ENCODE peak calls at places on chromosomes 1 and 21, in five cellular contexts. One of them, this sample, is unnamed.

GRCh38 chr21:46369520-46370235 is 45.7 kb downstream of the PCNT start:
- DNase-seq in tibial nerve: no peak
- DNase-seq in upper lobe of right lung: no peak
- DNase-seq in A549: no peak
- DNase-seq in PC-3: no peak
- DNase-seq in this sample: no peak

GRCh38 chr1:69787151-69787550 is 219.4 kb downstream of the LRRC7 start:
- DNase-seq in tibial nerve: no peak
- DNase-seq in upper lobe of right lung: no peak
- DNase-seq in PC-3: no peak
- DNase-seq in A549: no peak
- DNase-seq in this sample: no peak

GRCh38 chr1:168365719-168366474 is 85.2 kb downstream of the TBX19 start:
- DNase-seq in A549: peak; percentile 46
- DNase-seq in PC-3: peak; percentile 30
- DNase-seq in tibial nerve: no peak
- DNase-seq in upper lobe of right lung: no peak
- DNase-seq in this sample: no peak

GRCh38 chr1:230109871-230110667 is 43.0 kb downstream of the GALNT2 start:
- DNase-seq in upper lobe of right lung: no peak
- DNase-seq in tibial nerve: no peak
- DNase-seq in PC-3: no peak
- DNase-seq in A549: no peak
- DNase-seq in this sample: no peak

GRCh38 chr1:101509370-101509769 is 272.6 kb downstream of the S1PR1 start:
- DNase-seq in upper lobe of right lung: no peak
- DNase-seq in PC-3: no peak
- DNase-seq in A549: no peak
- DNase-seq in tibial nerve: no peak
- DNase-seq in this sample: no peak

GRCh38 chr1:161133220-161133740 is 813 bp upstream of the DEDD start:
- DNase-seq in A549: no peak
- DNase-seq in PC-3: peak; percentile 23
- DNase-seq in upper lobe of right lung: no peak
- DNase-seq in tibial nerve: no peak
- DNase-seq in this sample: no peak

GRCh38 chr1:110672753-110673108 is 2.0 kb downstream of the KCNA3 start:
- DNase-seq in upper lobe of right lung: no peak
- DNase-seq in tibial nerve: no peak
- DNase-seq in A549: no peak
- DNase-seq in PC-3: no peak
- DNase-seq in this sample: no peak

GRCh38 chr1:154478013-154478412 is 24.0 kb upstream of the TDRD10 start:
- DNase-seq in tibial nerve: no peak
- DNase-seq in upper lobe of right lung: no peak
- DNase-seq in PC-3: no peak
- DNase-seq in A549: no peak
- DNase-seq in this sample: no peak

GRCh38 chr1:172637522-172637921 is 21.4 kb upstream of the FASLG start:
- DNase-seq in tibial nerve: no peak
- DNase-seq in PC-3: peak; percentile 99
- DNase-seq in A549: no peak
- DNase-seq in upper lobe of right lung: no peak
- DNase-seq in this sample: no peak

GRCh38 chr1:116775116-116775752 is 21.0 kb downstream of the CD2 start:
- DNase-seq in A549: no peak
- DNase-seq in tibial nerve: no peak
- DNase-seq in PC-3: no peak
- DNase-seq in upper lobe of right lung: no peak
- DNase-seq in this sample: no peak

GRCh38 chr1:167533851-167534300 is 15.5 kb upstream of the CD247 start:
- DNase-seq in upper lobe of right lung: peak; percentile 76
- DNase-seq in A549: peak; percentile 68
- DNase-seq in PC-3: peak; percentile 90
- DNase-seq in tibial nerve: peak; percentile 76
- DNase-seq in this sample: peak; percentile 65

DNA sequence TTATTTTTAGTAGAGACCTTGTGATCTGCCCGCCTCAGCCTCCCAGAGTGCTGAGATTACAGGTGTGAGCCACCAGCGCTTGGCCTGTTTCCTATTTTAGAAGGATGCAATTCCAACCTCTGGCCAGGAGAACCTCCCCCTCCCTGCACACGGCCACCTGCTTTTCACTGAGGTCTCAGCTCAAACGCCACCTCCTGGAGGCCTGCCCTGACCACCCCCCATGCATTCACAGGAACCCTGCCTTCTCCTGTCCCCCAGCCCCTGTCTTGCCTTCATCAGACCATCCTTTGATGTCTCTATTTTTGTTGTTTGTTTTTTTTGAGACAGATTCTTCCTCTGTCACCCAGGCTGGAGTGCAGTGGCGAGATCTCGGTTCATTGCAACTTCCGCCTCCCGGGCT is 2.3 kb downstream of the SRM start:
- DNase-seq in PC-3: no peak
- DNase-seq in upper lobe of right lung: no peak
- DNase-seq in A549: no peak
- DNase-seq in tibial nerve: no peak
- DNase-seq in this sample: peak; percentile 43
- TF ChIP-seq CTCF in PC-3: no peak
- TF ChIP-seq CTCF in upper lobe of right lung: no peak
- TF ChIP-seq CTCF in A549: no peak
- TF ChIP-seq CTCF in tibial nerve: no peak
- TF ChIP-seq CTCF in this sample: no peak

DNA sequence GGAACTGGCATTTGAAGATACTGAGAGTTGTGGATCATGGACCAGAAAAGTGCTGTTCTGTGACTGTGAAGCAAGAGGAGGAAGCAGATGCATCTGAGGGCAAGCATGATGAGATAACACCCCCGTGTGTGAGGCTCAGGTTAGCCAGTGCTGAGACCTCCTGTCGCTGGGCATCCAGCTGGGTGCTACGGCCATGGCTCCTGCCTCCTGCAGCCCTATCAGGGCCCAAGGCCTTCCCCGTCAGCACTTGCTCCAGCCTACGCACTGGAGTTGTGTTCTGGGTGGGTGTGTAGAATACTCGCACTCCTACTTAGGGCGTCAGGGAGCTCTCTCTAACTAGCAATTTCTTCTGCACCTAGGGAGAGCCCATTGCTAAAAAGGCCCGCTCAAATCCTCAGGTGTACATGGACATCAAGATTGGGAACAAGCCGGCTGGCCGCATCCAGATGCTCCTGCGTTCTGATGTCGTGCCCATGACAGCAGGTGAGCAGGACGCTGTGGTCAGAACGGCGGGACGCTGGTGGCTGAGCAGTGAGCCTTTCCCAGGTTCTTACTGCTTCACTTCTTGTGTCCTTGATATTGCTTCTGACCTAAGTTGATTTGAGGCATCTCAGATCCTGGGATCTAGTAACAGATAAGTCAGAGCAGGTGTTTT is 6.5 kb downstream of the PPIE start:
- DNase-seq in tibial nerve: no peak
- DNase-seq in PC-3: no peak
- DNase-seq in A549: no peak
- DNase-seq in upper lobe of right lung: no peak
- DNase-seq in this sample: no peak
- H3K4me1 ChIP-seq in tibial nerve: no peaks in the 10 kb centered on the region
- H3K4me1 ChIP-seq in PC-3: peaks cover 3% of the 10 kb centered on the region
- H3K4me1 ChIP-seq in A549: peaks cover 4% of the 10 kb centered on the region
- H3K4me1 ChIP-seq in upper lobe of right lung: no peaks in the 10 kb centered on the region
- H3K4me1 ChIP-seq in this sample: peaks cover 2% of the 10 kb centered on the region

DNA sequence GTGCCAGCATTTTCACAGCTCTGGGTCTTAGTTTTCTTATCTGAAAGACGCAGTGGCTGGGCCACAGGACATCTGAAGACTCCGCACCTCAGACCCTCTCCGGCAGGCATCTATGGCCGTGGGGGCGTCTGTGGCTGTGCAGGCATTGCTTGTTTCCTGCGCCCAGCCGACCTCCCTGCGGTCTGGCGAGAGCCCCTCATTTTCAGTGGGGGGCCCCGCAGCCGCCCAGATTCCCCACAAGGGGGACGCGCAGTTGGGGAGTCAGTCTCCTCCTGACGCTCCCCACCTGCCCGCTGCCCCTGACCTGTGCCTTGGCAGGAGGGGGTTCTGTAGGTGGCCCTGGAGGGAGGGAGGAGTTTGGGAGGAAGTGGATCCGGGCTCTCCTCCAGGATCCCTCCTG is 3.5 kb upstream of the TFF1 start:
- DNase-seq in PC-3: no peak
- DNase-seq in A549: no peak
- DNase-seq in upper lobe of right lung: no peak
- DNase-seq in tibial nerve: no peak
- DNase-seq in this sample: no peak
- TF ChIP-seq CTCF in PC-3: no peak
- TF ChIP-seq CTCF in A549: no peak
- TF ChIP-seq CTCF in upper lobe of right lung: no peak
- TF ChIP-seq CTCF in tibial nerve: no peak
- TF ChIP-seq CTCF in this sample: no peak

GRCh38 chr1:156493154-156493631 is 7.4 kb downstream of the MEF2D start:
- DNase-seq in tibial nerve: no peak
- DNase-seq in A549: no peak
- DNase-seq in upper lobe of right lung: peak; percentile 65
- DNase-seq in PC-3: no peak
- DNase-seq in this sample: no peak
- H3K4me1 ChIP-seq in tibial nerve: peaks cover 96% of the 10 kb centered on the region
- H3K4me1 ChIP-seq in A549: peaks cover 96% of the 10 kb centered on the region
- H3K4me1 ChIP-seq in upper lobe of right lung: peaks cover 100% of the 10 kb centered on the region
- H3K4me1 ChIP-seq in PC-3: peaks cover 29% of the 10 kb centered on the region
- H3K4me1 ChIP-seq in this sample: peaks cover 95% of the 10 kb centered on the region

GRCh38 chr1:65432918-65433317 is 12.4 kb downstream of the LEPR start:
- DNase-seq in A549: no peak
- DNase-seq in tibial nerve: no peak
- DNase-seq in PC-3: no peak
- DNase-seq in upper lobe of right lung: no peak
- DNase-seq in this sample: no peak

GRCh38 chr1:65434255-65434654 is 13.8 kb downstream of the LEPR start:
- DNase-seq in PC-3: no peak
- DNase-seq in upper lobe of right lung: no peak
- DNase-seq in A549: no peak
- DNase-seq in tibial nerve: no peak
- DNase-seq in this sample: no peak

GRCh38 chr1:65429806-65430205 is 9.3 kb downstream of the LEPR start:
- DNase-seq in tibial nerve: no peak
- DNase-seq in upper lobe of right lung: no peak
- DNase-seq in A549: peak; percentile 23
- DNase-seq in PC-3: peak; percentile 83
- DNase-seq in this sample: no peak

GRCh38 chr1:65429078-65429477 is 8.6 kb downstream of the LEPR start:
- DNase-seq in tibial nerve: no peak
- DNase-seq in PC-3: no peak
- DNase-seq in A549: no peak
- DNase-seq in upper lobe of right lung: no peak
- DNase-seq in this sample: no peak

DNA sequence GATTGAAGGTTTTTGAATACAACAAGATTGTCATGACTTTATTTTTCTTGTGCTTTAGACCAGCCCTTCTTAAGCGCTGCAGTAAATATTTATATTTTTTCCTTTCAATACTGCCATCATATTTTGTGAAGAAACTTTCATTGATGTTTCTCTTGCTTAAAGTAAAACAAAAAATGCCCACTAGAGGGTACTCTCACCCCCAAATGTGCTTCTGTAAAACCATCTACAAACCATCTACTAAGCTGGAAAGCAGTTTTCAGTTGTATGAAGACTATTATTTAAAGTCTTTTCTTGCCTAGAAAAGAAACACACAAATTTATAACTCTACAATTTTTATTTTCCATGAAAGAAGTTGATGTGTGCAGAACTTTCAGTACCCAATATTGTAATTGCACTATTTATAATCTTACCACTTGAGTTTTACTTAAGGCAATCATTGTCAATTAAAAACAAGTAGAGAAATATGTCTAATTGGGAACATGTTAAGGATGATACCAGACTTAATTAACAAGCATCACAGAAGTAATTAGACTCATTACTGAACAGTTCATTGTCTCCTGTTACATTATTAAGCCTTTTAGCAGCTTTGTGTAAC is 10.7 kb downstream of the LEPR start:
- DNase-seq in A549: peak; percentile 38
- DNase-seq in PC-3: peak; percentile 58
- DNase-seq in upper lobe of right lung: no peak
- DNase-seq in tibial nerve: peak; percentile 21
- DNase-seq in this sample: no peak
- TF ChIP-seq CTCF in A549: peak; percentile 56
- TF ChIP-seq CTCF in PC-3: peak; percentile 71
- TF ChIP-seq CTCF in upper lobe of right lung: peak; percentile 62
- TF ChIP-seq CTCF in tibial nerve: peak; percentile 59
- TF ChIP-seq CTCF in this sample: peak; percentile 70

GRCh38 chr1:234771642-234772344 is 161.8 kb upstream of the IRF2BP2 start:
- DNase-seq in A549: no peak
- DNase-seq in PC-3: peak; percentile 12
- DNase-seq in tibial nerve: no peak
- DNase-seq in upper lobe of right lung: no peak
- DNase-seq in this sample: no peak
- H3K4me1 ChIP-seq in A549: peaks cover 18% of the 10 kb centered on the region
- H3K4me1 ChIP-seq in PC-3: peaks cover 15% of the 10 kb centered on the region
- H3K4me1 ChIP-seq in tibial nerve: no peaks in the 10 kb centered on the region
- H3K4me1 ChIP-seq in upper lobe of right lung: peaks cover 14% of the 10 kb centered on the region
- H3K4me1 ChIP-seq in this sample: peaks cover 18% of the 10 kb centered on the region

DNA sequence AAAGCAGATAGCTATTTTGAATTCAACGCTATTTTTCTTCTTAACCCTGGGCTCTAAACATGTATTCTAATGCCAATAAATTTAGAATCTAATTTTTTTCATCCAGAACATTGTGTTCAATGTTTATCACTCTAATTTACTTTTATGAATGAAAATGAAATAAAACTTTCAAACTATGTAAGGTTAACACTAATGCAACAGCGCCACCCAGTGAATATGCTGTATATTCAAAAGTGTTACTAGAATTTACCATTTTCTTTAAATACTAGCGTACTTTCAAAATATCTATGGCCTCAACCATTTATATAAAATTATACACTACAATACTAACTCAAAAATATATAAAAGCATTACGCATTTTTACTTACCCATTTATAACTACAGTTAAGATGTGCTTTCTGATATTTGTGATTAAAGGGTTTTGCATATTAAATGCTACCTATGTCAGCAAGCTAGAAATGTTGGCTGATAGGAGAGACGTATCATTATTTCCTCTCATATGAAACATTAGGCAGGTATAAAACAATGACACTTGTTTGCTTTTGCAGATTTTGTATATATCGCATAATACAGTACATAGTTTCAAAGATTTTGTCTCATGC is 5.9 kb upstream of the NUF2 start:
- DNase-seq in tibial nerve: peak; percentile 52
- DNase-seq in A549: peak; percentile 48
- DNase-seq in PC-3: peak; percentile 68
- DNase-seq in upper lobe of right lung: no peak
- DNase-seq in this sample: no peak
- TF ChIP-seq CTCF in tibial nerve: peak; percentile 59
- TF ChIP-seq CTCF in A549: peak; percentile 85
- TF ChIP-seq CTCF in PC-3: peak; percentile 95
- TF ChIP-seq CTCF in upper lobe of right lung: peak; percentile 68
- TF ChIP-seq CTCF in this sample: peak; percentile 70